ENCODE peak calls at places on chromosome 14, in seven cellular contexts. One of them, this sample, is unnamed.

GRCh38 chr14:91835197-91835919 is 32.0 kb downstream of the TC2N start:
- DNase-seq in left lung: no peak
- DNase-seq in BJ: no peak
- DNase-seq in fibroblast of mammary gland: no peak
- DNase-seq in brain microvascular endothelial cell: no peak
- DNase-seq in tibial nerve: no peak
- DNase-seq in esophagus squamous epithelium: no peak
- DNase-seq in this sample: no peak

GRCh38 chr14:21940887-21941855 is 267.6 kb upstream of the OR4E1 start:
- DNase-seq in tibial nerve: no peak
- DNase-seq in brain microvascular endothelial cell: no peak
- DNase-seq in fibroblast of mammary gland: peak
- DNase-seq in left lung: no peak
- DNase-seq in BJ: no peak
- DNase-seq in esophagus squamous epithelium: no peak
- DNase-seq in this sample: peak

GRCh38 chr14:103284574-103285467 is 49.2 kb upstream of the EIF5 start:
- DNase-seq in fibroblast of mammary gland: peak
- DNase-seq in BJ: no peak
- DNase-seq in tibial nerve: no peak
- DNase-seq in esophagus squamous epithelium: no peak
- DNase-seq in left lung: no peak
- DNase-seq in brain microvascular endothelial cell: peak
- DNase-seq in this sample: peak

GRCh38 chr14:44316647-44317432 is 190.2 kb downstream of the FSCB start:
- DNase-seq in tibial nerve: no peak
- DNase-seq in left lung: peak
- DNase-seq in brain microvascular endothelial cell: peak
- DNase-seq in fibroblast of mammary gland: peak
- DNase-seq in esophagus squamous epithelium: no peak
- DNase-seq in BJ: no peak
- DNase-seq in this sample: peak

GRCh38 chr14:97390031-97390729 is 593.0 kb downstream of the VRK1 start:
- DNase-seq in esophagus squamous epithelium: no peak
- DNase-seq in left lung: no peak
- DNase-seq in tibial nerve: peak
- DNase-seq in brain microvascular endothelial cell: no peak
- DNase-seq in BJ: no peak
- DNase-seq in fibroblast of mammary gland: no peak
- DNase-seq in this sample: no peak

GRCh38 chr14:74377976-74378690 is 29.9 kb downstream of the VRTN start:
- DNase-seq in brain microvascular endothelial cell: no peak
- DNase-seq in tibial nerve: no peak
- DNase-seq in BJ: no peak
- DNase-seq in esophagus squamous epithelium: no peak
- DNase-seq in left lung: no peak
- DNase-seq in fibroblast of mammary gland: no peak
- DNase-seq in this sample: no peak

GRCh38 chr14:89507926-89508460 is 91.0 kb upstream of the FOXN3 start:
- DNase-seq in BJ: no peak
- DNase-seq in tibial nerve: no peak
- DNase-seq in esophagus squamous epithelium: no peak
- DNase-seq in fibroblast of mammary gland: peak
- DNase-seq in left lung: no peak
- DNase-seq in brain microvascular endothelial cell: no peak
- DNase-seq in this sample: peak

GRCh38 chr14:56341766-56342418 is 223.7 kb downstream of the PELI2 start:
- DNase-seq in tibial nerve: no peak
- DNase-seq in brain microvascular endothelial cell: peak
- DNase-seq in fibroblast of mammary gland: peak
- DNase-seq in esophagus squamous epithelium: no peak
- DNase-seq in BJ: no peak
- DNase-seq in left lung: no peak
- DNase-seq in this sample: no peak

GRCh38 chr14:45705954-45706353 is 453.0 kb upstream of the MIS18BP1 start:
- DNase-seq in esophagus squamous epithelium: no peak
- DNase-seq in fibroblast of mammary gland: no peak
- DNase-seq in brain microvascular endothelial cell: no peak
- DNase-seq in tibial nerve: no peak
- DNase-seq in left lung: no peak
- DNase-seq in BJ: no peak
- DNase-seq in this sample: no peak

GRCh38 chr14:72576258-72576657 is 317.6 kb downstream of the DPF3 start:
- DNase-seq in BJ: no peak
- DNase-seq in tibial nerve: no peak
- DNase-seq in brain microvascular endothelial cell: no peak
- DNase-seq in left lung: no peak
- DNase-seq in fibroblast of mammary gland: peak
- DNase-seq in esophagus squamous epithelium: no peak
- DNase-seq in this sample: peak

GRCh38 chr14:96811265-96811664 is 14.1 kb downstream of the VRK1 start:
- DNase-seq in fibroblast of mammary gland: peak
- DNase-seq in BJ: peak
- DNase-seq in tibial nerve: no peak
- DNase-seq in brain microvascular endothelial cell: no peak
- DNase-seq in esophagus squamous epithelium: no peak
- DNase-seq in left lung: no peak
- DNase-seq in this sample: peak

GRCh38 chr14:83280719-83281118 is 1747.1 kb upstream of the SEL1L start:
- DNase-seq in BJ: no peak
- DNase-seq in esophagus squamous epithelium: no peak
- DNase-seq in tibial nerve: no peak
- DNase-seq in brain microvascular endothelial cell: no peak
- DNase-seq in fibroblast of mammary gland: no peak
- DNase-seq in left lung: no peak
- DNase-seq in this sample: no peak

GRCh38 chr14:92426237-92426636 is 87.3 kb upstream of the RIN3 start:
- DNase-seq in BJ: no peak
- DNase-seq in fibroblast of mammary gland: peak
- DNase-seq in tibial nerve: no peak
- DNase-seq in esophagus squamous epithelium: no peak
- DNase-seq in brain microvascular endothelial cell: peak
- DNase-seq in left lung: no peak
- DNase-seq in this sample: peak

GRCh38 chr14:20630340-20631022 is 11.0 kb downstream of the OR6S1 start:
- DNase-seq in tibial nerve: no peak
- DNase-seq in BJ: no peak
- DNase-seq in left lung: no peak
- DNase-seq in fibroblast of mammary gland: peak
- DNase-seq in esophagus squamous epithelium: no peak
- DNase-seq in brain microvascular endothelial cell: peak
- DNase-seq in this sample: peak

GRCh38 chr14:100529561-100530031 is 57.6 kb downstream of the BEGAIN start:
- DNase-seq in esophagus squamous epithelium: no peak
- DNase-seq in fibroblast of mammary gland: no peak
- DNase-seq in brain microvascular endothelial cell: no peak
- DNase-seq in left lung: peak
- DNase-seq in BJ: no peak
- DNase-seq in tibial nerve: no peak
- DNase-seq in this sample: no peak

GRCh38 chr14:61438036-61438435 is 116.7 kb downstream of the PRKCH start:
- DNase-seq in esophagus squamous epithelium: no peak
- DNase-seq in tibial nerve: no peak
- DNase-seq in left lung: no peak
- DNase-seq in fibroblast of mammary gland: no peak
- DNase-seq in brain microvascular endothelial cell: no peak
- DNase-seq in BJ: no peak
- DNase-seq in this sample: no peak

GRCh38 chr14:89855961-89856360 is 98.6 kb downstream of the EFCAB11 start:
- DNase-seq in brain microvascular endothelial cell: peak
- DNase-seq in esophagus squamous epithelium: no peak
- DNase-seq in BJ: peak
- DNase-seq in tibial nerve: no peak
- DNase-seq in fibroblast of mammary gland: peak
- DNase-seq in left lung: no peak
- DNase-seq in this sample: peak

GRCh38 chr14:21201732-21202462 is 46.0 kb upstream of the OR5AU1 start:
- DNase-seq in tibial nerve: no peak
- DNase-seq in brain microvascular endothelial cell: no peak
- DNase-seq in fibroblast of mammary gland: no peak
- DNase-seq in left lung: no peak
- DNase-seq in BJ: no peak
- DNase-seq in esophagus squamous epithelium: no peak
- DNase-seq in this sample: no peak

DNA sequence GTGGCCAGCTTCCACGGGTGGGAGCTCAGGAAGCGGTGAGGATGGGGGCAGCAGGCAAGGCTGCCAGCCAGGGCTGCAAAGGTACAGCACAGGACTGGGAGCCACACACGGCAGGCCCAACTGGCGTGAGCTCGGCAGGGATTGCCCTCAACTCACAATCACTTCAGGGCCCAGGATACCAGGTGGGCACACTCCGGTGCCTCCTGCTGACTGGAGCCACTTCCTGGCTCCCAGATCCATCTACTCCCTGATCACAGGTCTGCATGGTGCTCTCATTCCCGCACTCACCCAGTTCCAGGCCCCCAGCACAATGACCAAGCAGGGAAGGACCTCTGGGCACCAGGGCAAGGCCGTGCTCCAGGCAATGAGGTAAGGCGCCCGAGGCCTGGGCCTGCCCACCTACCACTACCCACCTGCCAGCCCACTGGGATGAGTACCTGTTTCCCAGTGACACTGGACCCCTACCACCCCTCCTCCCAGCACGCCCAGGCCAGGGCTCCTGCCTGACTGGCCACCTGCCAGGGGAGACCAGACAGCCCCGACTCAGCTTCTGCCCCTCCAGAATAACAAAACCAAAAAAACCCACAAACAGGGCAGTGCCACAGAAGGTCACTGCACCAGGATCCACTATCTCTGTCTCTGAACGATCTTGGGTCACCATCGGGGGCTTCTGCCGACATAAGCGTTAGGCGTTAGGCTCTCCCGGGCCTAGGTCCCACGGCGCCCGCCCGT is 1.8 kb downstream of the JAG2 start:
- DNase-seq in left lung: no peak
- DNase-seq in BJ: no peak
- DNase-seq in tibial nerve: no peak
- DNase-seq in fibroblast of mammary gland: no peak
- DNase-seq in esophagus squamous epithelium: no peak
- DNase-seq in brain microvascular endothelial cell: no peak
- DNase-seq in this sample: peak
- H3K4me3 ChIP-seq in left lung: no peak
- H3K4me3 ChIP-seq in BJ: no peak
- H3K4me3 ChIP-seq in tibial nerve: no peak
- H3K4me3 ChIP-seq in fibroblast of mammary gland: no peak
- H3K4me3 ChIP-seq in esophagus squamous epithelium: peak
- H3K4me3 ChIP-seq in brain microvascular endothelial cell: no peak
- H3K4me3 ChIP-seq in this sample: peak

GRCh38 chr14:23518716-23519115 is 32.8 kb downstream of the ZFHX2 start:
- DNase-seq in brain microvascular endothelial cell: no peak
- DNase-seq in left lung: no peak
- DNase-seq in BJ: no peak
- DNase-seq in esophagus squamous epithelium: no peak
- DNase-seq in tibial nerve: no peak
- DNase-seq in fibroblast of mammary gland: no peak
- DNase-seq in this sample: no peak
- TF ChIP-seq CTCF in brain microvascular endothelial cell: no peak
- TF ChIP-seq CTCF in left lung: no peak
- TF ChIP-seq CTCF in BJ: no peak
- TF ChIP-seq CTCF in esophagus squamous epithelium: no peak
- TF ChIP-seq CTCF in tibial nerve: no peak
- TF ChIP-seq CTCF in fibroblast of mammary gland: no peak
- TF ChIP-seq CTCF in this sample: no peak

GRCh38 chr14:54480830-54481562 is 7.8 kb downstream of the GMFB start:
- DNase-seq in fibroblast of mammary gland: no peak
- DNase-seq in BJ: no peak
- DNase-seq in tibial nerve: no peak
- DNase-seq in brain microvascular endothelial cell: no peak
- DNase-seq in esophagus squamous epithelium: no peak
- DNase-seq in left lung: no peak
- DNase-seq in this sample: peak

GRCh38 chr14:54486685-54487084 is 2.1 kb downstream of the GMFB start:
- DNase-seq in fibroblast of mammary gland: no peak
- DNase-seq in brain microvascular endothelial cell: no peak
- DNase-seq in BJ: no peak
- DNase-seq in tibial nerve: no peak
- DNase-seq in left lung: no peak
- DNase-seq in esophagus squamous epithelium: no peak
- DNase-seq in this sample: peak

GRCh38 chr14:54481695-54482094 is 7.1 kb downstream of the GMFB start:
- DNase-seq in esophagus squamous epithelium: no peak
- DNase-seq in left lung: no peak
- DNase-seq in fibroblast of mammary gland: no peak
- DNase-seq in brain microvascular endothelial cell: no peak
- DNase-seq in BJ: no peak
- DNase-seq in tibial nerve: no peak
- DNase-seq in this sample: peak

GRCh38 chr14:54483073-54483745 is 5.6 kb downstream of the GMFB start:
- DNase-seq in BJ: no peak
- DNase-seq in tibial nerve: no peak
- DNase-seq in brain microvascular endothelial cell: no peak
- DNase-seq in fibroblast of mammary gland: no peak
- DNase-seq in esophagus squamous epithelium: no peak
- DNase-seq in left lung: no peak
- DNase-seq in this sample: no peak

GRCh38 chr14:54483848-54484247 is 4.9 kb downstream of the GMFB start:
- DNase-seq in fibroblast of mammary gland: no peak
- DNase-seq in brain microvascular endothelial cell: no peak
- DNase-seq in left lung: no peak
- DNase-seq in esophagus squamous epithelium: no peak
- DNase-seq in BJ: no peak
- DNase-seq in tibial nerve: no peak
- DNase-seq in this sample: no peak
- H3K4me3 ChIP-seq in fibroblast of mammary gland: no peak
- H3K4me3 ChIP-seq in brain microvascular endothelial cell: no peak
- H3K4me3 ChIP-seq in left lung: no peak
- H3K4me3 ChIP-seq in esophagus squamous epithelium: no peak
- H3K4me3 ChIP-seq in BJ: no peak
- H3K4me3 ChIP-seq in tibial nerve: no peak
- H3K4me3 ChIP-seq in this sample: no peak

DNA sequence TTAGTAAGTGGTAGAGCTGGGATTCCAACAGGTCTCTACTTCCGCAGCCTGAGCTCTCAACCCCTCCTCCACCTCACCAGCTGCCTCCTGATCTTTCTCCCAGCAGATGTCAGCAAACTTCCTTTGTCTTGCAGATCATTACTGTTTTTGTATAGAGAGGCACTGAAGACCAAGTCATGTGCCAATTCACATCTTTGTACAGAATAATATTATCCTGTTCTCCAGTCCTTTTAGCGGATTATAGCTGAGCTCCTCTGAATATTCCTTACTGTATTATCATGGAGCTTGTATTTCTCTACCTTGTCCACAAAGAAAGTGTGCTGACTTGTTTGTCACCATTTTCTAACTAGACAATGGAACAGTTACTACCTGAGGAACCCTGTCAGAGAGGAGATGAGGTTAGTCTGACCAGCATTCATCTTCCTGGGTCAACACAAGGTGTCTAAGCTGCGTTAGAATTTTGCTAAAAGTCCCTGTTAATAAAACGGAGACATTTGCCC is 142.3 kb upstream of the ARHGAP5 start:
- DNase-seq in brain microvascular endothelial cell: peak
- DNase-seq in BJ: no peak
- DNase-seq in left lung: no peak
- DNase-seq in tibial nerve: peak
- DNase-seq in esophagus squamous epithelium: no peak
- DNase-seq in fibroblast of mammary gland: peak
- DNase-seq in this sample: peak
- TF ChIP-seq CTCF in brain microvascular endothelial cell: peak
- TF ChIP-seq CTCF in BJ: peak
- TF ChIP-seq CTCF in left lung: peak
- TF ChIP-seq CTCF in tibial nerve: peak
- TF ChIP-seq CTCF in esophagus squamous epithelium: peak
- TF ChIP-seq CTCF in fibroblast of mammary gland: peak
- TF ChIP-seq CTCF in this sample: peak

GRCh38 chr14:106845286-106846087 is 1319.1 kb downstream of the TMEM121 start:
- DNase-seq in fibroblast of mammary gland: no peak
- DNase-seq in tibial nerve: no peak
- DNase-seq in left lung: peak
- DNase-seq in esophagus squamous epithelium: no peak
- DNase-seq in BJ: no peak
- DNase-seq in brain microvascular endothelial cell: no peak
- DNase-seq in this sample: peak
- H3K4me3 ChIP-seq in fibroblast of mammary gland: no peak
- H3K4me3 ChIP-seq in tibial nerve: peak
- H3K4me3 ChIP-seq in left lung: peak
- H3K4me3 ChIP-seq in esophagus squamous epithelium: peak
- H3K4me3 ChIP-seq in BJ: no peak
- H3K4me3 ChIP-seq in brain microvascular endothelial cell: no peak
- H3K4me3 ChIP-seq in this sample: no peak

This sample was measured in bronchial epithelial cell.